ENCODE peak calls at places on chromosomes 7 and 10, in seven cellular contexts. N is HCEC 1CT, Q is AG09309, B is Caki2, D is Calu3, W is astrocyte of the hippocampus, Z is NCI-H187. G is an unnamed sample.

GRCh38 chr7:50795253-50795652 is 12.6 kb upstream of the GRB10 start:
- DNase-seq in N (no peak), Q (no peak), B (no peak), D (no peak), W (no peak), Z (no peak), G (no peak)

GRCh38 chr10:110488124-110488681 is 9.5 kb upstream of the DUSP5 start:
- DNase-seq in N (peak; percentile 65), Q (no peak), B (no peak), D (no peak), W (no peak), Z (no peak), G (no peak)

GRCh38 chr7:47931788-47932425 is 16.4 kb downstream of the PKD1L1 start:
- DNase-seq in N (no peak), Q (peak; percentile 37), B (no peak), D (no peak), W (peak; percentile 89), Z (no peak), G (no peak)

GRCh38 chr10:123945506-123945905 is 53.9 kb upstream of the CPXM2 start:
- DNase-seq in N (no peak), Q (peak; percentile 27), B (peak; percentile 48), D (peak; percentile 4), W (peak; percentile 22), Z (peak; percentile 16), G (no peak)

GRCh38 chr7:50329775-50330174 is 25.3 kb downstream of the IKZF1 start:
- DNase-seq in N (no peak), Q (no peak), B (no peak), D (no peak), W (no peak), Z (no peak), G (no peak)

GRCh38 chr7:101166909-101167644 is 1.7 kb upstream of the VGF start:
- DNase-seq in N (no peak), Q (no peak), B (no peak), D (no peak), W (no peak), Z (peak; percentile 51), G (peak; percentile 47)

GRCh38 chr7:114026486-114027089 is 107.8 kb upstream of the PPP1R3A start:
- DNase-seq in N (peak; percentile 38), Q (peak; percentile 17), B (no peak), D (peak; percentile 43), W (peak; percentile 72), Z (peak; percentile 73), G (no peak)

GRCh38 chr10:88528791-88529190 is 54.3 kb downstream of the RNLS start:
- DNase-seq in N (no peak), Q (no peak), B (no peak), D (no peak), W (no peak), Z (no peak), G (no peak)

GRCh38 chr10:130421909-130422308 is 285.7 kb downstream of the GLRX3 start:
- DNase-seq in N (no peak), Q (no peak), B (no peak), D (no peak), W (no peak), Z (no peak), G (no peak)

GRCh38 chr10:83990126-83990525 is 149.2 kb upstream of the GHITM start:
- DNase-seq in N (no peak), Q (no peak), B (no peak), D (no peak), W (no peak), Z (no peak), G (no peak)

GRCh38 chr10:79941146-79941545 is 7.8 kb downstream of the SFTPD start:
- DNase-seq in N (no peak), Q (no peak), B (no peak), D (no peak), W (no peak), Z (no peak), G (no peak)

GRCh38 chr7:8060241-8060640 is 91.6 kb downstream of the GLCCI1 start:
- DNase-seq in N (no peak), Q (no peak), B (no peak), D (no peak), W (peak; percentile 27), Z (no peak), G (no peak)

GRCh38 chr7:47326220-47326619 is 255.7 kb downstream of the TNS3 start:
- DNase-seq in N (peak; percentile 83), Q (peak; percentile 28), B (no peak), D (no peak), W (peak; percentile 83), Z (no peak), G (no peak)

GRCh38 chr10:121771957-121772356 is 155.9 kb downstream of the ATE1 start:
- DNase-seq in N (no peak), Q (peak; percentile 52), B (no peak), D (no peak), W (no peak), Z (no peak), G (no peak)

GRCh38 chr10:114233432-114233831 is 5.6 kb upstream of the VWA2 start:
- DNase-seq in N (no peak), Q (no peak), B (no peak), D (no peak), W (no peak), Z (no peak), G (no peak)

GRCh38 chr7:5429253-5429856 is 5.7 kb upstream of the TNRC18 start:
- DNase-seq in N (peak; percentile 45), Q (no peak), B (no peak), D (peak; percentile 82), W (peak; percentile 77), Z (no peak), G (no peak)

GRCh38 chr7:29565186-29565540 is 1.5 kb downstream of the PRR15 start:
- DNase-seq in N (peak; percentile 7), Q (no peak), B (no peak), D (no peak), W (no peak), Z (no peak), G (no peak)

GRCh38 chr7:128442346-128442745 is 13.3 kb upstream of the HILPDA start:
- DNase-seq in N (no peak), Q (no peak), B (no peak), D (no peak), W (no peak), Z (no peak), G (no peak)

GRCh38 chr7:81869670-81870069 is 99.8 kb upstream of the HGF start:
- DNase-seq in N (no peak), Q (no peak), B (peak; percentile 47), D (no peak), W (peak; percentile 7), Z (no peak), G (no peak)

GRCh38 chr7:90625051-90625450 is 28.9 kb downstream of the CDK14 start:
- DNase-seq in N (no peak), Q (no peak), B (no peak), D (no peak), W (peak; percentile 27), Z (no peak), G (no peak)

GRCh38 chr10:11145498-11145855 is 127.8 kb downstream of the CELF2 start:
- DNase-seq in N (no peak), Q (no peak), B (no peak), D (no peak), W (no peak), Z (no peak), G (no peak)

GRCh38 chr7:69780377-69780776 is 182.1 kb downstream of the AUTS2 start:
- DNase-seq in N (no peak), Q (no peak), B (peak; percentile 72), D (no peak), W (peak; percentile 42), Z (peak; percentile 38), G (no peak)

GRCh38 chr10:72911758-72912157 is 18.2 kb downstream of the OIT3 start:
- DNase-seq in N (no peak), Q (no peak), B (no peak), D (no peak), W (no peak), Z (no peak), G (no peak)

GRCh38 chr7:35263396-35263795 is 9.5 kb upstream of the TBX20 start:
- DNase-seq in N (no peak), Q (no peak), B (no peak), D (no peak), W (no peak), Z (no peak), G (no peak)

GRCh38 chr10:34627331-34627730 is 187.8 kb downstream of the PARD3 start:
- DNase-seq in N (no peak), Q (no peak), B (no peak), D (no peak), W (no peak), Z (no peak), G (no peak)

G was measured in NCI-H524 treated with DMSO at 0.1 percent for 48 hours.